ENCODE peak calls at places on chromosomes 2 and 18, in six cellular contexts. M is stimulated activated CD8-positive, alpha-beta memory T cell treated with anti-CD3 and anti-CD28 coated beads, Interleukin-15, amount 100 ng/mL, for 24 hours; X is neuronal stem cell; W is choroid plexus epithelial cell; V is neural progenitor cell; N is NAMALWA. Z is an unnamed sample.

GRCh38 chr2:173264152-173264551 is 90.5 kb upstream of the CDCA7 start:
- DNase-seq in W (no peak), N (no peak), X (no peak), M (no peak), V (no peak), Z (no peak)

GRCh38 chr2:208280933-208281332 is 14.9 kb downstream of the PIKFYVE start:
- DNase-seq in M (no peak), V (no peak), N (no peak), X (no peak), W (peak), Z (no peak)

GRCh38 chr2:86790828-86791561 is at the start of gene CD8A:
- DNase-seq in N (no peak), X (no peak), V (peak), W (peak), M (no peak), Z (peak)

GRCh38 chr18:74153377-74153776 is 5.1 kb downstream of the TIMM21 start:
- DNase-seq in W (no peak), N (no peak), M (no peak), V (no peak), X (no peak), Z (no peak)

GRCh38 chr18:72898870-72899840 is 31.4 kb upstream of the NETO1 start:
- DNase-seq in N (no peak), X (no peak), V (no peak), W (no peak), M (no peak), Z (no peak)

GRCh38 chr2:237687666-237688065 is 60.3 kb downstream of the LRRFIP1 start:
- DNase-seq in M (no peak), N (peak), X (no peak), V (no peak), W (peak), Z (no peak)

GRCh38 chr2:164661349-164661748 is 40.1 kb upstream of the GRB14 start:
- DNase-seq in M (no peak), X (no peak), N (no peak), V (no peak), W (peak), Z (no peak)

GRCh38 chr18:7370812-7371211 is 139.9 kb downstream of the LRRC30 start:
- DNase-seq in X (no peak), M (no peak), W (no peak), N (no peak), V (no peak), Z (no peak)

GRCh38 chr2:42052702-42053481 is 5.1 kb downstream of the PKDCC start:
- DNase-seq in V (no peak), N (no peak), W (peak), X (no peak), M (no peak), Z (no peak)